ENCODE peak calls at places on chromosomes 6 and 20, in four cellular contexts. H, O, K and Y are unnamed samples. For H3K9me3, the result is how much of the 10 kb centered on the place peaks cover.

GRCh38 chr6:70547313-70547712 is 19.4 kb upstream of the SDHAF4 start:
- DNase-seq in H (no peak), O (no peak), K (no peak), Y (peak)

GRCh38 chr6:106715922-106716321 is 86.5 kb downstream of the QRSL1 start:
- DNase-seq in H (no peak), O (no peak), K (no peak), Y (no peak)

GRCh38 chr6:41471064-41471895 is 74.9 kb upstream of the FOXP4 start:
- DNase-seq in H (no peak), O (no peak), K (no peak), Y (no peak)

GRCh38 chr20:48075591-48076174 is 290.4 kb upstream of the SULF2 start:
- DNase-seq in H (peak), O (no peak), K (no peak), Y (no peak)

GRCh38 chr6:19833947-19834346 is 3.2 kb upstream of the ID4 start:
- DNase-seq in H (no peak), O (no peak), K (no peak), Y (no peak)

GRCh38 chr6:28212510-28213212 is 12.4 kb upstream of the ZSCAN9 start:
- DNase-seq in H (peak), O (no peak), K (no peak), Y (peak)

GRCh38 chr6:87756858-87757257 is 54.8 kb upstream of the AKIRIN2 start:
- DNase-seq in H (no peak), O (no peak), K (no peak), Y (peak)

GRCh38 chr6:109076421-109076820 is 18.2 kb downstream of the SESN1 start:
- DNase-seq in H (no peak), O (no peak), K (no peak), Y (no peak)

GRCh38 chr6:132456700-132457143 is 55.4 kb upstream of the MOXD1 start:
- DNase-seq in H (no peak), O (no peak), K (no peak), Y (peak)

GRCh38 chr6:136274062-136274461 is 15.6 kb downstream of the BCLAF1 start:
- DNase-seq in H (no peak), O (no peak), K (no peak), Y (no peak)

GRCh38 chr6:92810913-92811312 is 608.4 kb downstream of the EPHA7 start:
- DNase-seq in H (peak), O (no peak), K (no peak), Y (peak)

GRCh38 chr6:6843057-6843627 is 254.6 kb downstream of the LY86 start:
- DNase-seq in H (peak), O (no peak), K (no peak), Y (no peak)

DNA sequence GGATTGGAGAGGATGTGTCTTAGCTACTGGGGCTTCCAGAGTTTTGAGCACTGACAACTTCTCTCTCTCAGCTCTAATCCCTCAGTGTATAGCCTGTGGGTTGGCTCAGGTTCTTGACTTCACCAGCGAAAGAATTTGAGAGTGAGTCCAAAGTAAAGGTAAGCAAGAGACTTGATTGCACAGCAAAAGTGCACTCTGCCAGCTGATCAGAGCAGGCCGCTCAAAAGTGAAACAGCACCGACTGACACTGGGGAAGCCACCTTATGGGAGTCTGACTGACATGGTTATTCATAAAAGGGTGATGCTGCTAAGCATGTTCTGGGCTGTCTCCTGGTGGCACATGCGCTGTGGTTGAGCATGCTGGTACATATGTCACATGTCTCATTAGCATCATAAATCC is 389.5 kb downstream of the CBLN4 start:
- DNase-seq in H (no peak), O (no peak), K (no peak), Y (no peak)
- H3K9me3 ChIP-seq in H (under half), O (under half), K (under half), Y (under half)

GRCh38 chr6:4809999-4810918 is 34.1 kb downstream of the CDYL start:
- DNase-seq in H (no peak), O (no peak), K (no peak), Y (no peak)
- H3K9me3 ChIP-seq in H (under half), O (under half), K (under half), Y (under half)

GRCh38 chr6:110471966-110472365 is 4.4 kb downstream of the SLC22A16 start:
- DNase-seq in H (no peak), O (no peak), K (no peak), Y (no peak)

GRCh38 chr6:110462884-110463481 is 13.4 kb downstream of the SLC22A16 start:
- DNase-seq in H (no peak), O (no peak), K (no peak), Y (no peak)

GRCh38 chr6:110472739-110473138 is 3.7 kb downstream of the SLC22A16 start:
- DNase-seq in H (no peak), O (no peak), K (no peak), Y (no peak)

GRCh38 chr6:110474500-110474899 is 1.9 kb downstream of the SLC22A16 start:
- DNase-seq in H (no peak), O (no peak), K (no peak), Y (no peak)

DNA sequence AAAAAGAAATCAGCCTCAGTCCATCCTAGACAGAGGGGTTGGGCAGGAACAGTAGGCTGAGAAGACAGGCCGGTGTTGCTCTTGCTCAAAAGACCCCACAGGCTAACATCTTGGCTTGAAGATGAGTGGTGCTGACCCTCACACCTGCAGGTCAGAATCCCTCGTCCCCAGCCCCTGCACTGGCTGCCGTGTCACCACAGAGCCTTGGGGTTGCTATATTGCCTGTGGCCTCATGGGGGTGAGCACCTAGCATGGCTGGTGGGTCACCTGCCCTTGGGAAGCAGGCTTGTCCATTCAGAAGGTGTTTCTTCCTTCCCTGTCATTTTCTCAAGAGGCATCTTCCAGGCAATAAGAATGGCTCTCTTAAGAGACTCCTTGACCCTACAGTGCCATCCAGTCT is 7.7 kb downstream of the SLC22A16 start:
- DNase-seq in H (no peak), O (no peak), K (no peak), Y (no peak)
- H3K9me3 ChIP-seq in H (under half), O (under half), K (under half), Y (under half)

GRCh38 chr6:105669232-105669631 is 266.4 kb upstream of the PREP start:
- DNase-seq in H (peak), O (no peak), K (no peak), Y (no peak)
- H3K9me3 ChIP-seq in H (under half), O (under half), K (under half), Y (under half)

GRCh38 chr20:59680852-59681251 is 76.5 kb downstream of the PHACTR3 start:
- DNase-seq in H (no peak), O (no peak), K (no peak), Y (no peak)
- H3K9me3 ChIP-seq in H (under half), O (under half), K (under half), Y (under half)

DNA sequence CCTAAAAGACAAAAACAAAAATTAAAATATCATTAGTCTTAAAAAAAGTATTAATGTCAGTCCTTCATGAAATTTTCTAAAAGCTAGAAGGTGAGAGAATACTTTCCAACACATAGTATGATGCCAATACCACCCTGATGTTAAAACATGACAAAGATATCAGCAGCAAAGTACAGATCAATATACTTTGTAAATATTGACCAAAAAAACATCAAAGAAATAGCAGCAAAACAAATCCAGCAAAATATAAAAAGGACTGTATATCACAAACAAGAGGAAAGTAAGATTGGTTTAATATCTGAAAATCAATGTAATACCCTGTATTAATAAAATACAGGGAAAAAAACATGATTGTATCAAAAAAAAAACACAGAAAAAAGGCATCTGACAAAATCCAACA is 51.4 kb downstream of the TASP1 start:
- DNase-seq in H (no peak), O (no peak), K (no peak), Y (no peak)
- H3K9me3 ChIP-seq in H (under half), O (under half), K (under half), Y (under half)